ENCODE peak calls at places on chromosomes 7 and 10, in five cellular contexts. R is BJ, G is HAP-1, J is heart right ventricle, Y is ovary. S is an unnamed sample.

GRCh38 chr10:33643042-33643441 is 308.6 kb upstream of the NRP1 start:
- DNase-seq in R (peak; percentile 15), G (no peak), J (no peak), Y (no peak), S (no peak)

GRCh38 chr7:120792091-120792860 is 65.7 kb downstream of the TSPAN12 start:
- DNase-seq in R (no peak), G (peak; percentile 90), J (peak; percentile 79), Y (peak; percentile 75), S (peak; percentile 88)

GRCh38 chr10:129079705-129080104 is 387.3 kb upstream of the MGMT start:
- DNase-seq in R (no peak), G (no peak), J (peak; percentile 63), Y (no peak), S (no peak)

GRCh38 chr7:28180364-28181147 is at the start of gene JAZF1:
- DNase-seq in R (no peak), G (peak; percentile 90), J (peak; percentile 68), Y (peak; percentile 82), S (peak; percentile 67)

GRCh38 chr7:22332481-22332880 is 24.5 kb downstream of the RAPGEF5 start:
- DNase-seq in R (no peak), G (no peak), J (no peak), Y (no peak), S (no peak)

GRCh38 chr10:9076066-9076465 is 1021.6 kb downstream of the GATA3 start:
- DNase-seq in R (no peak), G (no peak), J (no peak), Y (no peak), S (no peak)

GRCh38 chr7:5406957-5407930 is 16.4 kb downstream of the TNRC18 start:
- DNase-seq in R (no peak), G (peak; percentile 85), J (no peak), Y (no peak), S (no peak)

GRCh38 chr7:7183061-7183832 is 903 bp downstream of the C1GALT1 start:
- DNase-seq in R (no peak), G (peak; percentile 50), J (peak; percentile 48), Y (no peak), S (peak; percentile 65)

GRCh38 chr7:26858735-26859134 is 5.7 kb downstream of the SKAP2 start:
- DNase-seq in R (no peak), G (peak; percentile 16), J (no peak), Y (no peak), S (no peak)

GRCh38 chr7:122544463-122544862 is 154.5 kb downstream of the RNF133 start:
- DNase-seq in R (no peak), G (no peak), J (no peak), Y (no peak), S (no peak)

GRCh38 chr10:110337401-110337800 is 32.7 kb upstream of the SMNDC1 start:
- DNase-seq in R (no peak), G (no peak), J (no peak), Y (no peak), S (no peak)

GRCh38 chr10:110138197-110138812 is 69.1 kb upstream of the MXI1 start:
- DNase-seq in R (peak; percentile 6), G (no peak), J (no peak), Y (no peak), S (peak; percentile 78)

GRCh38 chr10:110407301-110408170 is 90.2 kb upstream of the DUSP5 start:
- DNase-seq in R (no peak), G (no peak), J (no peak), Y (no peak), S (no peak)

GRCh38 chr7:12231097-12231496 is 20.0 kb downstream of the TMEM106B start:
- DNase-seq in R (no peak), G (no peak), J (no peak), Y (no peak), S (no peak)

GRCh38 chr10:44966129-44966815 is 6.7 kb downstream of the RASSF4 start:
- DNase-seq in R (no peak), G (peak; percentile 4), J (no peak), Y (no peak), S (no peak)

GRCh38 chr7:36809064-36809463 is 84.8 kb upstream of the AOAH start:
- DNase-seq in R (no peak), G (no peak), J (no peak), Y (no peak), S (no peak)
- H3K27me3 ChIP-seq in R (no peaks in the 10 kb centered on the region), G (no peaks in the 10 kb centered on the region), J (no peaks in the 10 kb centered on the region), Y (no peaks in the 10 kb centered on the region), S (peaks cover 4% of the 10 kb centered on the region)

DNA sequence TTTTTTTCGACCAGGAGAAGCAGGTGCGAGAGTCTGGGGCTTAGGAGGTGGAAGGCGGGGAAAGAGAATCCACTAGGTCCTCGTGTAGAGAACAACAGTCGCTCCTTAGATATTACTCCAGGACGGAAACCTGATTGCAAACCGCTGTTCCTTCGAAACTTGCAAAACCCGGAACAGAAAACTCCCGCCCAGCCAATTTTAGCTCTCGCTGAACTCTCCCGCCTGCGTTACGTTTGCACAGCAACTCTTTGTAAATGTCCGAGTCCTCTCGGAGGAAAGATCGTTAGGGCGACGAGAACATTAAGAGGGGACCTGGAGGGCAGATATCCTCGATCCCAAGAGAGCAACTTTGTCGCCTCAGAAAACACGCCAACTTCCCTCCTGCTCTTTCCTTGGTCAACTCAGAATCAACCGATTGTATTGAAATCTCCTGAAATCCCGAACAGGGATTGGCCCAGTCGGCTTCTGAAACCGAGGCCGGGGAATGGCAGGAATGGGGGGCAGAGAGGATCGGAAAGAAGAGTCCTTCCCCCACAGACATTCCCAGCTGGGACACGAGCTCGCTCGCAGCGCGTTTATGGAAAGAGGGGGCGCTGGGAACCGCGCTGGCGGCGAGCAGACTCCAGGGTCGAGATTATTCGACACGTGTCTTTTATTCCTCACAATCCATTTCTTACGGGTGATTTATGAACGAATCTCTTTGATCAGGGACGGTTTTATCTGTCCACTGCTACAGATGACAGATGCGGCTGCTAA is 9.9 kb downstream of the TWIST1 start:
- DNase-seq in R (no peak), G (no peak), J (peak; percentile 18), Y (no peak), S (peak; percentile 68)
- H3K27me3 ChIP-seq in R (no peaks in the 10 kb centered on the region), G (no peaks in the 10 kb centered on the region), J (peaks cover 94% of the 10 kb centered on the region), Y (no peaks in the 10 kb centered on the region), S (peaks cover 50% of the 10 kb centered on the region)

DNA sequence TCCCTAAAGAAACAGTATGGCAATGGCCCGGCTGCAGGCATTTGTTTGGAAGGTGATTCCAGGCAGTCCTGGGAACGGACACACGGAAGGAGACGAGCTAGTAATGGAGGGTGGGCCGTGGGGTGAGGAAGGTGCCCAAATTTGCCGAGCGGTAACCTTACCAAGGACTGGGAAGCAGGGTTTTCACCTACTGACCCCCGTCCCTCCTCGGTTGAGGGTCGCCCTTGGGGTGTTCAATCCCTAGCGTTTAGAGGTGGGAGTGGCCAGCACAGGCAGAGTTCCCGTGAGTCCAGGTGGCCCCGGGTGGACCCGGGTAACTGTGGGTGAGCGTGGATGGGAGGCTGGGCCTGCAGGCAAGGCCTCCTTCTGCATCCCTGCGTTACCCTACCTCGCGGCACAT is 198.8 kb downstream of the TCERG1L start:
- DNase-seq in R (no peak), G (no peak), J (no peak), Y (no peak), S (no peak)
- H3K27me3 ChIP-seq in R (no peaks in the 10 kb centered on the region), G (no peaks in the 10 kb centered on the region), J (peaks cover 17% of the 10 kb centered on the region), Y (no peaks in the 10 kb centered on the region), S (no peaks in the 10 kb centered on the region)

GRCh38 chr10:86368987-86369386 is 2.4 kb upstream of the GRID1 start:
- DNase-seq in R (no peak), G (no peak), J (no peak), Y (peak; percentile 1), S (no peak)
- H3K27me3 ChIP-seq in R (peaks cover 35% of the 10 kb centered on the region), G (no peaks in the 10 kb centered on the region), J (peaks cover 76% of the 10 kb centered on the region), Y (no peaks in the 10 kb centered on the region), S (peaks cover 93% of the 10 kb centered on the region)

DNA sequence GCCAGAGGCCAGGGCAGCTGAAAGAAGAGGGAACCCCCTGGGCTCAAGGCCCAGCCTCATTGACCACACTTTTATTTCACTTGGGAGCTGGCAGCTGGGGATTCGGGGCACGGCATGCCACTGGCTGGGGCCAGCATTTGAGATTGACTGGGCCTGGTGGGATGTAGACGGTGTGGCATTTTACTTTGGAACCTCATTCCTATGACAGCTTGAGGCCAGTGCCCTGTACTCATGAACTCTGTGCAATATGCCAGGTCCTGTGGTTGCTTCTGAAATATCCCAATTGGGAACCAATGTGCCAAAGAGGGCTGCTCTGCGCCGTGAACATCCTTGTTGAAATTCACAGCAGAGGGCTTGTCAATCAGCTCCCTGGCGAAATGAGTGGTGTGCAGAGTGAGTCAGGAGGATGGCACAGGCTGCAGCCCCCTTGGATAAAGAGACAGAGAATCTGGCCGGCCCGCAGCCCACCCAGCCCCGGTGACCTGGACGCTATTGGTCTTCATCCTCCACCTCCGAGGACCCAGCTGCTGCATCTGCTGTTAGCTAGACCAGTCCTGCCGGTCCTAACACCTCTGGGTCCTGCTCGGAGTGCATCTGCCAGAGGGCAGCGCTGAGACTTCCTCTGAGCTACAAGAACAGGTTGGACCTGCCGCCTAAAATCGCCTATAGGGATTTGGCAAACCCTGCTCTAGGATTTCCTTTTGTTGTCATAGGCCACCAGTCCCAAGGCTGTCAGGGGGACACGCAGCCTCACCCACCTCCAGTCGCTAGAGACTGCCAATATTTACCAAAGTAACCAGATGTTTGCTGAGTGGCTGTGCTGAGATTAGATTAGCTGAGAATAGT is 58.0 kb downstream of the PRKAG2 start:
- DNase-seq in R (no peak), G (no peak), J (no peak), Y (no peak), S (no peak)
- H3K27me3 ChIP-seq in R (peaks cover 13% of the 10 kb centered on the region), G (no peaks in the 10 kb centered on the region), J (no peaks in the 10 kb centered on the region), Y (no peaks in the 10 kb centered on the region), S (peaks cover 16% of the 10 kb centered on the region)

DNA sequence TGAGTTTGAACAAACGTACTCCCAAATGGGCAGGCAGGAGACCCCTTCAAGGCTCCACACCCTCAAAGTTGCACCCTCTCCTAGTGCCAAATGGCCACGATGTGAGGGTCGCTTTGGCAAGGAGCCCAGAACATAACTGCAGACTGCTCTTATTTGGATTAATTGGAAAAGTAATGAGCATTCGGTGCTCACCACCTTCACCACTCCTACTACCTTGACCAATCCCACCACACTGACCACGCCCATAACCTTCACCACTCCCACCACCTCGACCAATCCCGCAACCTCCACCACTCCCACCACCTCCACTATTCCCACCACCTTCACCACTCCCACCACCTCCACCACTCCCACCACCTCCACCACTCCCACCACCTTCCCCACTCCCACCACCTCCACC is 94.7 kb upstream of the PAX2 start:
- DNase-seq in R (no peak), G (no peak), J (no peak), Y (no peak), S (no peak)
- H3K27me3 ChIP-seq in R (peaks cover 30% of the 10 kb centered on the region), G (peaks cover 43% of the 10 kb centered on the region), J (peaks cover 82% of the 10 kb centered on the region), Y (no peaks in the 10 kb centered on the region), S (peaks cover 48% of the 10 kb centered on the region)

S was measured in cardiac muscle cell.